ENCODE peak calls at places on chromosomes 4 and X, in seven cellular contexts. W, S, A, C, E, B and P are unnamed samples.

GRCh38 chrX:18886344-18887161 is 97.4 kb downstream of the PHKA2 start:
- DNase-seq in B (peak), C (peak), W (peak), A (peak), S (peak), E (no peak), P (peak)

GRCh38 chr4:70715097-70715496 is 6.7 kb upstream of the RUFY3 start:
- DNase-seq in B (peak), A (no peak), E (no peak), W (peak), S (no peak), C (no peak), P (no peak)

GRCh38 chr4:142222127-142222526 is 585.7 kb downstream of the IL15 start:
- DNase-seq in A (no peak), W (peak), E (no peak), S (no peak), B (no peak), C (no peak), P (no peak)

GRCh38 chrX:23554304-23554703 is 113.0 kb upstream of the PRDX4 start:
- DNase-seq in A (peak), S (peak), E (no peak), W (peak), B (peak), C (no peak), P (peak)

GRCh38 chr4:947491-947971 is 15.3 kb downstream of the TMEM175 start:
- DNase-seq in B (no peak), C (no peak), A (no peak), E (no peak), W (no peak), S (no peak), P (no peak)

GRCh38 chr4:54660591-54660990 is 2.8 kb downstream of the KIT start:
- DNase-seq in A (no peak), S (no peak), C (no peak), B (no peak), E (no peak), W (no peak), P (no peak)

GRCh38 chr4:106929248-106929647 is 106.9 kb downstream of the DKK2 start:
- DNase-seq in B (no peak), S (no peak), W (no peak), E (no peak), A (no peak), C (no peak), P (no peak)

GRCh38 chrX:118183606-118184005 is 67.0 kb upstream of the KLHL13 start:
- DNase-seq in W (no peak), B (no peak), C (no peak), A (no peak), S (no peak), E (no peak), P (peak)

GRCh38 chr4:155134136-155134535 is 74.3 kb upstream of the NPY2R start:
- DNase-seq in E (no peak), A (no peak), S (no peak), W (no peak), B (no peak), C (no peak), P (no peak)

GRCh38 chrX:123084797-123085196 is 99.3 kb upstream of the GRIA3 start:
- DNase-seq in S (no peak), A (peak), C (no peak), B (peak), E (no peak), W (no peak), P (no peak)

GRCh38 chr4:97317691-97318090 is 825.6 kb downstream of the STPG2 start:
- DNase-seq in W (no peak), E (no peak), S (peak), B (no peak), C (no peak), A (no peak), P (peak)

GRCh38 chrX:129736491-129736890 is 2.3 kb upstream of the XPNPEP2 start:
- DNase-seq in E (no peak), C (no peak), W (no peak), S (no peak), A (no peak), B (no peak), P (no peak)

DNA sequence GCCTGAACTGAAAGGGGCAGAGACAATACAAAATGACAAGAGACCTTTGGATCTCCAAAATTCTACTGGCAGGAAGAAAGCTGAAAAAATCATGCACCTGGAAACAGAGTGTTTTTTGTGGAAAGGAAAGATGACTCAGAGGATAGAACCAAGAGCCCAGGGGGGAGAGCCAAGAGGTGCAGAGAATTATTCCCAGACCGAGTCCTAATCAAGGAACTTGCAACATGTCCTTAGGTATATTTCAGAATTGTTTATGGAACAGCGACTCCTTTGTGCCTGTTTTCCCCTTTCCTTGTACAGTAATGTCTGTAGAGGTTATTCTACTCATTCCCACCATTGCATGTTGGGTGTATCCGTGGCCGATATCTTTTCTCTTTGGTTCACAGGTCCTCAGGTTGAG is 71.7 kb downstream of the YIPF6 start:
- DNase-seq in W (no peak), E (no peak), S (no peak), A (no peak), C (no peak), B (no peak), P (no peak)
- H3K4ac ChIP-seq in W (no peak), E (no peak), S (no peak), A (no peak), C (no peak), B (no peak), P (no peak)

GRCh38 chrX:136339702-136340101 is 38.9 kb downstream of the ADGRG4 start:
- DNase-seq in B (no peak), C (no peak), S (no peak), E (no peak), A (no peak), W (no peak), P (no peak)
- H2BK5ac ChIP-seq in B (no peak), C (no peak), S (no peak), E (no peak), A (no peak), W (no peak), P (no peak)

GRCh38 chrX:132533409-132533808 is 44.6 kb upstream of the MBNL3 start:
- DNase-seq in S (no peak), W (no peak), B (no peak), C (no peak), E (no peak), A (peak), P (no peak)
- H3K4ac ChIP-seq in S (no peak), W (no peak), B (no peak), C (no peak), E (no peak), A (no peak), P (no peak)

DNA sequence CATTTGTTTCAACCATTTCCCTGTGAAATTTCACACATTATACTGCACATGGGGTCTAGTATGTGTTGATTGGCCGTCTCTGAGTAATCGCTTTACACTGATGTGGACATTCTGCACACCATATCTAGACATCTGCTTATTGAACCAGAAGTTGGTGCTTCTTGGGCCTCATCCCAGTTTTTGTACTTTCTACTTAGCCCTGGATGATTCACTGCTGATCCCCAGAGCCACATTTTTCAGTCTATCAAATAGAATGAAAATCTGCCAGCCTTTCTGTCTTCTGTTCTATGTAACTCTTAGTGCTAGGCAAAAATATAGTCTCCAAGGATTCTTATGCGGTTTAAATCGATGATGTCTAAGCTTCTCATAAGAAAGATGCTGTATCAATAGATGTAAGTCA is 40.5 kb upstream of the RELL1 start:
- DNase-seq in W (peak), C (no peak), E (no peak), B (no peak), S (no peak), A (no peak), P (no peak)
- H2BK5ac ChIP-seq in W (no peak), C (no peak), E (no peak), B (no peak), S (no peak), A (no peak), P (no peak)

DNA sequence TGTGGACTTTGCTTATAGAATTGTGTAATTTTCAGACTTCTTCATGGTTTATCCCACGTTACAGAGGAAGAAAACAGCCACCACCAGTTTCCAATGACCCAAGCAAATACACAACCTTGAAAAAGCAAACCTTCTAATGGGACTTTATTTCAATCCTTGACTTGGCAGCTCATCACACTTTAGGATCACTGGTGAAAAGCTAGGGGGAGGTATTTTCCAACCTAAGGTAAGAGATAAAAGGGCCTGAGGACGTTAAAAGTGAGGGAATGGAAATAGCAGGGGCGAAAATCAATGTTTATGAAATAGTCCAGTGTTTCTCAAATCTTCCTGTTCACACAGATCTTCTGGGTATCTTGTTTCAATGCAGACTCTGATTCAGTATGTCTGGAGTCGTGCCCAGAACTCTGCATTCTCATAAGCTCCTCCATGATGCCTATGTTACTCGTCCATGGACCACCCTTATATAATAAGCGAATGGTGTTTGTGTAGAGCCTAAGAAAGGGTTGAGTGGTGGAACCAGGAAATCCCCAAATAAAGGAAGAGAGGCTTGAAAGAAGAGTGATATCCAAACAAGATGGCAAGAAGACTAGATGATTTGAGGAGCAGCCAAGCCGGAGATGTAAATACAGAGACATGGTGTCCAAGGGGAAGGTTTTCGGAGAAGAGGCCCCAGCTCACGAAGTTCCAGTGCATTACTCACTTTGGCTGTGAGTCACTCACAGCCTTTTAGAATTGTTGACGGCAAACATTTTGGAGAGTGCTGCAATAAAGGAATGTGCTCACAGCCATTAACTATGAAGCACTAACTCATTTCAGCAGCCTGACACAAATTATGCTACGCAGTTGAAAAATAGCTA is 215.6 kb upstream of the PPARGC1A start:
- DNase-seq in A (peak), B (peak), C (no peak), S (no peak), E (no peak), W (peak), P (peak)
- H3K4ac ChIP-seq in A (peak), B (no peak), C (no peak), S (no peak), E (no peak), W (peak), P (no peak)

GRCh38 chr4:113998531-113998930 is 19.1 kb upstream of the ARSJ start:
- DNase-seq in S (no peak), B (no peak), E (no peak), A (no peak), W (no peak), C (no peak), P (no peak)
- H2BK5ac ChIP-seq in S (no peak), B (no peak), E (no peak), A (no peak), W (no peak), C (no peak), P (no peak)

GRCh38 chr4:77264826-77265225 is 107.8 kb downstream of the CCNG2 start:
- DNase-seq in W (no peak), A (no peak), E (no peak), B (peak), S (no peak), C (no peak), P (no peak)
- H3K4ac ChIP-seq in W (no peak), A (no peak), E (no peak), B (no peak), S (no peak), C (no peak), P (no peak)

GRCh38 chr4:5497489-5497888 is 210.9 kb downstream of the EVC2 start:
- DNase-seq in B (peak), S (no peak), C (no peak), W (no peak), A (no peak), E (no peak), P (no peak)
- H2BK5ac ChIP-seq in B (no peak), S (no peak), C (no peak), W (no peak), A (no peak), E (no peak), P (no peak)